ENCODE peak calls at places on chromosomes 3 and 15, in six cellular contexts. S is heart right ventricle, G is foreskin fibroblast, Q is uterus, B is bronchial epithelial cell, W is A549. I is an unnamed sample.

GRCh38 chr3:98596902-98597500 is 3.6 kb upstream of the CPOX start:
- DNase-seq in S (no peak), G (peak), Q (no peak), B (peak), W (peak), I (peak)

GRCh38 chr15:35737521-35737920 is 191.6 kb upstream of the DPH6 start:
- DNase-seq in S (no peak), G (peak), Q (no peak), B (no peak), W (no peak), I (no peak)

GRCh38 chr3:88362428-88362827 is 212.7 kb downstream of the C3orf38 start:
- DNase-seq in S (no peak), G (no peak), Q (no peak), B (no peak), W (no peak), I (peak)

GRCh38 chr3:51350751-51351150 is 34.3 kb upstream of the MANF start:
- DNase-seq in S (no peak), G (no peak), Q (no peak), B (no peak), W (no peak), I (no peak)

GRCh38 chr15:31277335-31278055 is 49.1 kb upstream of the KLF13 start:
- DNase-seq in S (no peak), G (no peak), Q (no peak), B (no peak), W (no peak), I (no peak)

GRCh38 chr15:67968564-67969440 is 85.3 kb upstream of the PIAS1 start:
- DNase-seq in S (no peak), G (no peak), Q (peak), B (no peak), W (no peak), I (no peak)

GRCh38 chr3:124765197-124765596 is 34.9 kb downstream of the UMPS start:
- DNase-seq in S (no peak), G (no peak), Q (no peak), B (no peak), W (no peak), I (no peak)

GRCh38 chr3:50156991-50157493 is 1.9 kb downstream of the SEMA3F start:
- DNase-seq in S (no peak), G (peak), Q (no peak), B (no peak), W (no peak), I (no peak)

GRCh38 chr3:4841225-4841624 is 138.0 kb upstream of the BHLHE40 start:
- DNase-seq in S (no peak), G (no peak), Q (no peak), B (no peak), W (no peak), I (no peak)

GRCh38 chr3:13501958-13502790 is 22.1 kb downstream of the HDAC11 start:
- DNase-seq in S (no peak), G (no peak), Q (no peak), B (no peak), W (no peak), I (no peak)

GRCh38 chr15:56989411-56989924 is 71.0 kb downstream of the TCF12 start:
- DNase-seq in S (no peak), G (no peak), Q (no peak), B (no peak), W (peak), I (no peak)

GRCh38 chr3:46675426-46675825 is 18.1 kb downstream of the ALS2CL start:
- DNase-seq in S (no peak), G (no peak), Q (peak), B (no peak), W (no peak), I (no peak)

GRCh38 chr3:23075478-23075877 is 127.6 kb upstream of the UBE2E2 start:
- DNase-seq in S (no peak), G (no peak), Q (no peak), B (no peak), W (no peak), I (no peak)

GRCh38 chr3:148880681-148881080 is 15.6 kb downstream of the CPA3 start:
- DNase-seq in S (no peak), G (no peak), Q (no peak), B (no peak), W (peak), I (peak)

GRCh38 chr3:23019596-23020300 is 183.4 kb upstream of the UBE2E2 start:
- DNase-seq in S (no peak), G (no peak), Q (no peak), B (no peak), W (no peak), I (no peak)

GRCh38 chr3:139824864-139825263 is 110.1 kb upstream of the CLSTN2 start:
- DNase-seq in S (no peak), G (no peak), Q (no peak), B (no peak), W (no peak), I (no peak)

GRCh38 chr3:132199451-132199850 is 117.8 kb upstream of the ACP3 start:
- DNase-seq in S (no peak), G (no peak), Q (no peak), B (no peak), W (no peak), I (no peak)

GRCh38 chr3:197908957-197909701 is 40.9 kb upstream of the RPL35A start:
- DNase-seq in S (no peak), G (no peak), Q (no peak), B (peak), W (no peak), I (no peak)

GRCh38 chr3:34260266-34260990 is 462.0 kb downstream of the PDCD6IP start:
- DNase-seq in S (no peak), G (peak), Q (peak), B (peak), W (peak), I (peak)

GRCh38 chr15:66401130-66402021 is 14.7 kb downstream of the MAP2K1 start:
- DNase-seq in S (no peak), G (no peak), Q (no peak), B (peak), W (peak), I (no peak)
- TF ChIP-seq CTCF in S (no peak), G (no peak), Q (no peak), B (no peak), W (no peak), I (no peak)

GRCh38 chr3:8852511-8852910 is 83.1 kb upstream of the OXTR start:
- DNase-seq in S (no peak), G (no peak), Q (no peak), B (no peak), W (no peak), I (no peak)
- TF ChIP-seq CTCF in S (no peak), G (no peak), Q (no peak), B (no peak), W (no peak), I (no peak)

DNA sequence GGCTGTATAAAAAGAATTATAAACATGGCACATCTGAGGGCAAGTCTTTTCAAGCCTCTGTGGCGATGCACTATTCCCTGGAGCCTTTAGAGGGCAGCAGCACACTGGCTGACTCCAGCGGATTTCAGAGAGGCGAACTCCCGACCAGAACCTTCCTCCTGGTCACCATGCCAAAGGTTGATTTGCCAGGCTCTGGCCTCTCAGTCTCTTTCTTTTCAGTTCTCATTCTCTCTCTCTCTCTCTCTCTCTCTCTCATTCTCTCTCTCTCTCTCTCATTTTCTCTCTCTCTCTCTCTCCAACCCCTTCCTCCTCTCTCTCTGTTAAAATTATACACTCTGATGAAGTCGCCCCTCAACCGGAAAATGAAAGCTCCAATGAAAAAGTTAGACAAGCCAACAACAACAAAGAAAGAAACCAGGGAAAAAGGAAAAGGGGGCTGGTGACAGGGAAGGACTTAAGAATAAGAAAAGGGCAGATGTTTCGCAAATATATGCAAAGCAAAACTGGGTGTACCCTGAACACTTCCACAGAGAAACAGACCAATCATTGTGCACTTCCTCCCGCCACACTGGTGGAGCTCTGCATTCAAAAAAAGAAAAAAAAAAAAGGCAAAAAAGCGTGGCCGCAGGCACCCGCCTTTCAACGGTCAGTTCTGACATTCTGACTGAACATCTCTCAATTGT is 90.2 kb downstream of the TIGIT start:
- DNase-seq in S (peak), G (peak), Q (peak), B (peak), W (peak), I (peak)
- TF ChIP-seq CTCF in S (peak), G (peak), Q (peak), B (peak), W (peak), I (peak)

GRCh38 chr15:83993591-83993990 is 242.0 kb upstream of the GOLGA6L4 start:
- DNase-seq in S (no peak), G (no peak), Q (no peak), B (no peak), W (no peak), I (no peak)
- TF ChIP-seq CTCF in S (no peak), G (no peak), Q (no peak), B (no peak), W (no peak), I (no peak)

I was measured in Calu3.